ENCODE peak calls at places on chromosome 19, in six cellular contexts. M is GM06990, F is tibial nerve, Q is body of pancreas, U is uterus, A is spleen. S is an unnamed sample. For H3K27me3, the result is how much of the 10 kb centered on the place peaks cover.

GRCh38 chr19:24159707-24160106 is 72.7 kb downstream of the ZNF254 start:
- DNase-seq in M (no peak), F (no peak), Q (no peak), U (no peak), A (no peak), S (no peak)

GRCh38 chr19:46861691-46862503 is 1.1 kb downstream of the ARHGAP35 start:
- DNase-seq in M (peak), F (no peak), Q (peak), U (peak), A (no peak), S (peak)

GRCh38 chr19:17555480-17555928 is at the start of gene COLGALT1:
- DNase-seq in M (peak), F (peak), Q (peak), U (peak), A (peak), S (peak)

GRCh38 chr19:7725791-7726190 is 6.1 kb downstream of the CLEC4G start:
- DNase-seq in M (no peak), F (no peak), Q (no peak), U (no peak), A (no peak), S (no peak)

GRCh38 chr19:55441692-55442321 is 1.3 kb downstream of the SHISA7 start:
- DNase-seq in M (no peak), F (no peak), Q (no peak), U (no peak), A (no peak), S (no peak)

GRCh38 chr19:40144151-40144550 is 47.1 kb upstream of the MAP3K10 start:
- DNase-seq in M (no peak), F (no peak), Q (no peak), U (no peak), A (no peak), S (no peak)

GRCh38 chr19:6963937-6964336 is 57.3 kb downstream of the MBD3L2B start:
- DNase-seq in M (no peak), F (no peak), Q (peak), U (no peak), A (no peak), S (no peak)

GRCh38 chr19:45368127-45368526 is 2.2 kb downstream of the ERCC2 start:
- DNase-seq in M (no peak), F (no peak), Q (no peak), U (no peak), A (no peak), S (no peak)

GRCh38 chr19:52492991-52493470 is 34.4 kb upstream of the ZNF808 start:
- DNase-seq in M (no peak), F (no peak), Q (peak), U (peak), A (no peak), S (no peak)

GRCh38 chr19:35744335-35744687 is 907 bp downstream of the U2AF1L4 start:
- DNase-seq in M (no peak), F (no peak), Q (no peak), U (no peak), A (no peak), S (no peak)

GRCh38 chr19:35740423-35741215 is 1.6 kb downstream of the IGFLR1 start:
- DNase-seq in M (peak), F (peak), Q (peak), U (peak), A (peak), S (peak)

GRCh38 chr19:35741216-35741541 is 1.1 kb downstream of the IGFLR1 start:
- DNase-seq in M (no peak), F (no peak), Q (no peak), U (no peak), A (no peak), S (no peak)

GRCh38 chr19:35743640-35744306 is 1.4 kb downstream of the U2AF1L4 start:
- DNase-seq in M (no peak), F (no peak), Q (no peak), U (no peak), A (peak), S (no peak)

DNA sequence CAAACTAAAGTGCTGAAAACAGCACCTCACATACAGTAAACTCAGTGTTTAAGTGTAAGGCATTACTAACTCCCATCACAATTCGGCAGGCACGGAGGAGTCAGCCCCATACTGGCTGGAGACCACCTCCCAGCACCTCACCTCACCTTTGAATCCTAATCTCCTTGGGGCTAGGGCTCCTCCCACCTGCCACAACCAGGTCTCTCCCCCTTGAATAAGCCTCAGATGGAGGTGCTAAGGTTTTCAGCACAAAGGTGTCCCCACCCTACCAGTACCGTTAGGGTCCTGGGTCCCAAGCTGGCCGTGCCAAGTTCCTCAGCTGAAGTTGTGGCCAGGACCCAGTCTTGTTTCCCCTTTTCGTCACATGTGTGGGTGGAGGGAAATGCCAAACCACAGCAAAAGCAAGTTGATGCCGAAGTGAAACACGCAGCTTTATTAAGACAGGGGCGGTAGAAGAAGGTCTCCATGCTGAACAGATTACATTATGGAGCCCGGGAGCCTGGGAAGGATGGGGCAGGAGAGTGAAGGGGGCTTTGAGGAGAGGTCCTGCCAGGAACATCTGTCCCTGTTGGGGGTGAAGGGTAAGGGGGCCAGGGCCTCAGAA is at the start of gene IGFLR1:
- DNase-seq in M (peak), F (no peak), Q (no peak), U (no peak), A (peak), S (no peak)
- H3K4me3 ChIP-seq in M (peak), F (peak), Q (no peak), U (no peak), A (peak), S (peak)

GRCh38 chr19:33428627-33429013 is 55.1 kb downstream of the CEBPG start:
- DNase-seq in M (no peak), F (no peak), Q (no peak), U (no peak), A (no peak), S (peak)

GRCh38 chr19:33429891-33430673 is 56.6 kb downstream of the CEBPG start:
- DNase-seq in M (no peak), F (no peak), Q (no peak), U (no peak), A (peak), S (peak)

GRCh38 chr19:33426621-33427475 is 53.3 kb downstream of the CEBPG start:
- DNase-seq in M (no peak), F (no peak), Q (no peak), U (no peak), A (peak), S (peak)

GRCh38 chr19:33430674-33431277 is 57.3 kb downstream of the CEBPG start:
- DNase-seq in M (peak), F (peak), Q (peak), U (no peak), A (peak), S (peak)

DNA sequence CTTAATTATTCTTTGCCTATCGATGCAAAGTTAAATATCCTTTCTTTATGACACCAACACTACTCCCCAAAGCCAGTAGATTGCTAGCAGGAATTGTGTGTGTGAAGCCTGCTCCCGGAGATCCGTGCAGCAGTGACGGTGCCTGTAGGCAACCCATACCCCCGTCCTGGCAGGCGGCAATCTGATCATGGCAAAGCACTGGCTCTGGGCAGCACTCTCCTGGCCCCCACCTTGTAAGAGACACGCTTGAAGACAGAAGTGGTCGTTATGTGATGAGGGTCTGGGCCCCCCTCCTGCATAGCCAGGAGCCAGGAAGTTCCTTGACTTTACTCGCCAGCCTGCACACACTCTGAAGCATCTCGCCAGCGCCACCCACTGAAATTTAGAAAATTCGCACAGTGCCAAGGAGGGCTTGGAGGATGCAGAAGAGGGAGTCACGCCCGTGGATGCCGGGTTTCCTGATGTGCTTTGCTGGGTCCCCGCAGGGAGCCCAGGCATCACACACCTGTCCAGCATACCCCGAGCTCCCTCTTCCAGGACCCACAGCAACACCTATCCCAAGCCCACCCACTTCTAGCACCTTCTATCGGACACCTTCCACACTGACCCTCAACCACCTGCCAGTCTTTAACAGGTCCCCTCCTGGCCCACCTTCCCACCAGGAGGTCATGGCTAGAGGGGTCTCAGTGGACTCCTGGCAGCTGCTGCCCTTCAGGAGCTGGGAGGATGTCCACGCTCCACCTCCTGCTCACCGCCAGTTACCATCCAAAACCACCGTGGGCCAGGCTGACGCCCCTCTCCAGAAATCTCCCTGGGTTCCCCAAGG is 54.5 kb downstream of the CEBPG start:
- DNase-seq in M (no peak), F (no peak), Q (no peak), U (no peak), A (peak), S (peak)
- TF ChIP-seq CTCF in M (no peak), F (no peak), Q (no peak), U (no peak), A (no peak), S (no peak)

GRCh38 chr19:1747285-1748114 is 5.8 kb upstream of the ONECUT3 start:
- DNase-seq in M (peak), F (no peak), Q (peak), U (no peak), A (no peak), S (no peak)
- H3K27me3 ChIP-seq in M (under half), F (under half), Q (half or more), U (under half), A (half or more), S (half or more)

DNA sequence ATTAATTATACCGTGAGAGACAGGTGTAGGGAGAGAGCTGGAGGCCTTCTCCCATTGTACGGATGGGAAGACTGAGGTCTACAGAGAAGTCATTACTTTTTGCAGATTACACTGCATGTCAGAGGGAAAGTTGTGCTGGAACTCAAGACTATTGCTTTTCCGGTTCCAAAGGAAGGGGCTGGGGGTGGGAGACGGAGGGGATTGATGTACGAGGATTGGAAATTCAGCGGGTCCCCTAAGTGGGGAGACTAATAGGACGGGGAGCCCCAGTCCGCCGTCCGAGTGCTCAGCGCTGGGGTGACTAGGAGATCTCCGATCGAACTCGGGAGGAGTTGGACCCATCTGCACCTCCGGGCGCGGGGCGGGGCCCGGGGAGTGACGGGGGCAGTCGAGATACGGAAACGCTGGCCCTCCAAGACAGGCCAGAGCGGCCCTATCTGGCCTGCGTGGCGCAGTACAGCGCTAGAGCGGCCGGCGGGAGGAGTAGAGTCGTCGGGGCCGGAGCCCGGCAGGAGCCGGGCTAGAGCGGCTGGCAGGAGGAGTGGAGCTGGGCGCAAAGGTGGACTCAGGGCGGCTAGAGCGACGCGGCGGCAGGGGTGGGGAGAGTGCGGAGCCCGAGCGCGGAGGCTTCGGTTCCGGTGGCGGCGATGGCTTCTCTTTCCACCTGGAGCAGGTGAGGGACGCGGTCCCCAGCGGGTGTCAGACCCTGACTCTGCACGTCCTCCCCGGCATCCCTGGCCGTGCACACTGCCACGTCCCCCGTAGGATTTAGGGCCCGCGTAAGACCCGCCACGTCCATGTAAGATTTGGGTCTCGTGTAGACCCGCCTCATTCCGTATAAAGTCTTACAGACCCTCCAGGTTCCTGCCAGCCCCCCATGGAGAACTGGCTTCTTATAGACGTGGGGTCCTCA is 1.1 kb downstream of the ARHGEF1 start:
- DNase-seq in M (peak), F (peak), Q (peak), U (peak), A (peak), S (peak)
- H3K4me3 ChIP-seq in M (peak), F (peak), Q (peak), U (peak), A (peak), S (peak)

GRCh38 chr19:35142531-35143230 is 374 bp upstream of the FXYD7 start:
- DNase-seq in M (peak), F (no peak), Q (peak), U (peak), A (peak), S (peak)

GRCh38 chr19:35140207-35140897 is 1.7 kb downstream of the FXYD1 start:
- DNase-seq in M (no peak), F (no peak), Q (no peak), U (no peak), A (no peak), S (no peak)

GRCh38 chr19:35143231-35143715 is at the start of gene FXYD7:
- DNase-seq in M (no peak), F (no peak), Q (no peak), U (peak), A (no peak), S (no peak)

GRCh38 chr19:35140898-35141626 is 2.0 kb upstream of the FXYD7 start:
- DNase-seq in M (peak), F (peak), Q (peak), U (peak), A (peak), S (peak)

GRCh38 chr19:35141627-35142401 is 1.2 kb upstream of the FXYD7 start:
- DNase-seq in M (no peak), F (no peak), Q (peak), U (peak), A (no peak), S (no peak)
- TF ChIP-seq CTCF in M (no peak), F (peak), Q (no peak), U (no peak), A (no peak), S (no peak)

DNA sequence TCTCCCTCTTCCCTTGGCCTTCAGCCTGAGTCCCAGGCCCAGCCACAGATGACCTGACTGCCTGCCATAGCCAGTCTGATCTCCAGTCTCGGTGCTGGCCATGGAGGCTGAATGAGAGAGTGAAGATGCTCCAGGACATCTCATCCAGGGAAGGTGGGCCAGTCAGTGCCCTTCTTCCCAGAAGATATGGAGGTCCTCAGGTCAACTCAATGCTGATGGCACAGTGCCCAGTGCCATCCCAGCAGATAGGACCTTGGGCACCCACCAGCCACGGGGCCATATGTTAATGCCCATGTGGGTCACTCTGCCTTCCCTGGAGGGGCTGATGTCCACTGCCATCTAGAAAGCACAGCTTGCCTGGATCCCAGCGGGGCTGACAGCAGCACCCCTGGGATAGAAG is 7.2 kb downstream of the VSTM2B start:
- DNase-seq in M (no peak), F (no peak), Q (no peak), U (no peak), A (peak), S (peak)
- H3K27me3 ChIP-seq in M (under half), F (under half), Q (under half), U (under half), A (under half), S (half or more)

S was measured in upper lobe of right lung.